ENCODE peak calls at places on chromosomes 3 and 15, in four cellular contexts. A is lower lobe of right lung, N is vagina, I is Karpas-422. Y is an unnamed sample.

GRCh38 chr3:115236496-115236895 is 89.4 kb upstream of the ZBTB20 start:
- DNase-seq in N (no peak), I (no peak), A (no peak), Y (no peak)

GRCh38 chr15:59300618-59301139 is 72.0 kb downstream of the MYO1E start:
- DNase-seq in I (no peak), N (no peak), A (no peak), Y (no peak)

GRCh38 chr3:72892081-72892763 is 4.4 kb downstream of the GXYLT2 start:
- DNase-seq in A (no peak), N (no peak), I (no peak), Y (peak; percentile 88)

GRCh38 chr3:50550079-50550736 is 17.3 kb downstream of the C3orf18 start:
- DNase-seq in A (peak; percentile 71), N (no peak), I (peak; percentile 85), Y (no peak)

GRCh38 chr15:80679167-80679804 is 15.8 kb upstream of the ABHD17C start:
- DNase-seq in A (no peak), N (no peak), I (no peak), Y (no peak)

GRCh38 chr15:82650046-82650670 is 3.0 kb upstream of the CPEB1 start:
- DNase-seq in N (no peak), A (no peak), I (no peak), Y (peak; percentile 72)

GRCh38 chr15:67307156-67307555 is 52.6 kb downstream of the IQCH start:
- DNase-seq in N (no peak), A (no peak), I (no peak), Y (no peak)

GRCh38 chr15:70259640-70260066 is 161.9 kb upstream of the TLE3 start:
- DNase-seq in A (no peak), N (no peak), I (peak; percentile 70), Y (peak; percentile 72)

GRCh38 chr15:38692789-38693062 is 128.1 kb upstream of the RASGRP1 start:
- DNase-seq in A (no peak), I (no peak), N (no peak), Y (no peak)

GRCh38 chr3:54358969-54359648 is 236.8 kb downstream of the CACNA2D3 start:
- DNase-seq in A (no peak), I (no peak), N (peak; percentile 34), Y (no peak)

GRCh38 chr15:34109775-34110663 is 8.1 kb downstream of the PGBD4 start:
- DNase-seq in A (no peak), I (peak; percentile 80), N (no peak), Y (no peak)

GRCh38 chr15:85116925-85117646 is 135.4 kb downstream of the PDE8A start:
- DNase-seq in I (peak; percentile 29), N (peak; percentile 72), A (no peak), Y (no peak)

DNA sequence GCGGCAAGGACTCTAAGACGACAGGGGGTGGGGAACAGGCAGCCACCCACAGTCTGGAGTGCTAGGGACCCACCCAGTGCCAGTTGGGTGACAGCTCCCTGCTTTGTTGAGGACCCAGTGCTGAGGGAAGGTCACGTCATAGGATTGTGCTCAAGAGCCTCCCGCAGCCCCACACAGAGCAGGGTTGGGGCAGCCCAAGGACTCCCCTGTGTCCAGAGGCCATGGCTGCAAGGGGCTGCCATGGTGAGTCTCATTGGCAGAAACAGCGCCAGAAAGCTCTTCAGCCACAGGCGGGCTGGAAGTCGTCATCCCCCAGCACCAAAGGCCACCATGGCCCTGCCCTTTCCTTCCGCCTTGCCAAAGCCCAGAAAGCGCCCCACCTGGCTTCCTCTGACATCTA is 37.0 kb upstream of the PLXNA1 start:
- DNase-seq in I (no peak), N (no peak), A (no peak), Y (no peak)
- H3K4me1 ChIP-seq in I (no peaks in the 10 kb centered on the region), N (no peaks in the 10 kb centered on the region), A (no peaks in the 10 kb centered on the region), Y (no peaks in the 10 kb centered on the region)

GRCh38 chr3:99867594-99868437 is 50.2 kb downstream of the CMSS1 start:
- DNase-seq in A (no peak), N (no peak), I (no peak), Y (no peak)

GRCh38 chr3:99869621-99870020 is 52.0 kb downstream of the CMSS1 start:
- DNase-seq in N (no peak), I (no peak), A (no peak), Y (no peak)

GRCh38 chr3:99870712-99871111 is 53.0 kb downstream of the CMSS1 start:
- DNase-seq in I (no peak), N (no peak), A (no peak), Y (no peak)

GRCh38 chr3:99866167-99866810 is 48.6 kb downstream of the CMSS1 start:
- DNase-seq in I (no peak), N (no peak), A (no peak), Y (peak; percentile 13)

DNA sequence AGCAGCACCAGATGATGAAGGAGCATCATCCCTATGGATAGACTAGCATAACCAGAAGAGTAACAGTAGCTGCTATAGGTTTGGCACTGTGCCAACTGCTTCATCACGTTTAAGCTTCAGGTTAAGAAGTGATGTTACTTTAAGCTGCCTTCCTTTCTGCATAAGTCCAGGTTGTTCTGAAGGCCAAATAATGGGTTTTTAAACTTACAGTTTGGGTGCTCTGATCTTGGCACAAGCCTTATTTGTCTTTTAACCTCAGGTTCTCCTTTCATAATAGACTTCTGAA is 50.7 kb downstream of the CMSS1 start:
- DNase-seq in I (peak; percentile 49), N (no peak), A (no peak), Y (no peak)
- H3K4me1 ChIP-seq in I (no peaks in the 10 kb centered on the region), N (peaks cover 52% of the 10 kb centered on the region), A (peaks cover 42% of the 10 kb centered on the region), Y (peaks cover 53% of the 10 kb centered on the region)

DNA sequence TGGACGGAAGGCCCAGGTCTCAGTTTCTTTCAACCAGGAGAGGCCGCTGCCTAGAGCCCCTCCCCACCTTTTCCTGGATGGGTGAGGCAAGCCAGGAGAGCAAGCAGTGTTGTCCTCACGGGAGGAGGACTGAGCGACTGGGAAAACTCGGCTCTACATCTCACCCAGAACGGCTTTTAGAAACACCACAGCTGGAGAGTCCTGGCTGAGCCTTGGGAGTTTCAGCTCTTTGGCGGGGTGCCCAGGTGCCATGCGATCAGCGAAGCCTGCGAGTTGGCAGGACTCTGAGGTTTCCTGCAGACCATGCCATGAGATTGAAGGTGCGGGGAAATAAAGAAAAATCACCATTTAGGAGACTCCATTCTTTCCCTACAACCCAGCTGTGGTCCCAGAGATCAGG is 26.0 kb downstream of the PPCDC start:
- DNase-seq in I (no peak), N (no peak), A (peak; percentile 79), Y (no peak)
- H3K4me1 ChIP-seq in I (peaks cover 22% of the 10 kb centered on the region), N (peaks cover 36% of the 10 kb centered on the region), A (peaks cover 64% of the 10 kb centered on the region), Y (peaks cover 10% of the 10 kb centered on the region)

DNA sequence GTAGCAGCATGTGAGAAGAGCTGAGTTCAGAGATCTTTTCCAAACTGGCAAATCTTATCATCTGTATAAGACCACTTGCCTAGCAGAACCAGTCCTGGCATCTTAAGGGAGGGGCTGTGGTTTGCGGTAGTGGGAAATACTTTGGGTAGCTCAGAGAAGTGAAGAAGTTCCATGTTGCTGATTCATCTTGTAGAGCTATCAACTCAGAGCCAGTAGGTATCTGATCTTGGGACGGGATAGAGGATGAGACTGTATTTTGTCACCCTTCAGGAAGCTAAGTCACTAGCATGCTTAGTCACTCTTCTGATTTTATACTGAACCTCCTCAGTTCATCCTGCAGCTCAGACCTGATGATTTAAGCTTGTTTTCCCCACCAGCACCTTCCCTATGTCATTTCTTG is 211.4 kb downstream of the NR1D2 start:
- DNase-seq in A (no peak), I (no peak), N (no peak), Y (no peak)
- H3K4me1 ChIP-seq in A (peaks cover 7% of the 10 kb centered on the region), I (peaks cover 13% of the 10 kb centered on the region), N (no peaks in the 10 kb centered on the region), Y (no peaks in the 10 kb centered on the region)